ENCODE peak calls at places on chromosomes 1 and 21, in six cellular contexts. G is ovary; K is brain microvascular endothelial cell; W is osteoblast; Q is CD4-positive, alpha-beta T cell; B is adrenal gland. C is an unnamed sample. For H3K27me3, the result is how much of the 10 kb centered on the place peaks cover.

GRCh38 chr1:201164645-201165044 is 10.4 kb upstream of the TMEM9 start:
- DNase-seq in G (no peak), B (no peak), W (no peak), K (no peak), Q (no peak), C (no peak)

GRCh38 chr1:224459936-224460335 is 25.3 kb upstream of the WDR26 start:
- DNase-seq in K (no peak), G (no peak), Q (no peak), B (no peak), W (no peak), C (no peak)

GRCh38 chr1:201433609-201434008 is 12.1 kb upstream of the TNNI1 start:
- DNase-seq in B (no peak), Q (no peak), G (no peak), W (no peak), K (no peak), C (no peak)

GRCh38 chr1:16114527-16115467 is 41.1 kb downstream of the EPHA2 start:
- DNase-seq in W (peak), G (no peak), K (no peak), B (no peak), Q (no peak), C (no peak)

GRCh38 chr1:5859766-5860165 is 132.5 kb downstream of the NPHP4 start:
- DNase-seq in K (no peak), W (no peak), G (no peak), B (no peak), Q (no peak), C (no peak)

GRCh38 chr1:22750671-22751016 is 40.0 kb downstream of the EPHB2 start:
- DNase-seq in G (no peak), K (no peak), Q (no peak), W (no peak), B (no peak), C (no peak)

GRCh38 chr1:172356620-172357019 is 63.9 kb upstream of the C1orf105 start:
- DNase-seq in B (peak), K (peak), Q (no peak), W (peak), G (no peak), C (no peak)

GRCh38 chr1:240998024-240998423 is 359.0 kb downstream of the RGS7 start:
- DNase-seq in W (peak), K (peak), B (no peak), Q (no peak), G (no peak), C (no peak)

GRCh38 chr21:35323947-35324346 is 274.8 kb upstream of the RUNX1 start:
- DNase-seq in W (no peak), G (peak), B (no peak), K (no peak), Q (no peak), C (peak)

GRCh38 chr1:12344611-12345299 is 114.9 kb downstream of the VPS13D start:
- DNase-seq in Q (no peak), K (no peak), G (no peak), W (no peak), B (no peak), C (no peak)

GRCh38 chr1:101915597-101915996 is 81.1 kb downstream of the OLFM3 start:
- DNase-seq in K (no peak), B (no peak), G (no peak), W (no peak), Q (no peak), C (no peak)

GRCh38 chr1:37147906-37148305 is 113.6 kb upstream of the GRIK3 start:
- DNase-seq in Q (no peak), B (no peak), G (no peak), W (no peak), K (no peak), C (no peak)

GRCh38 chr1:26254404-26254803 is 20.4 kb downstream of the CEP85 start:
- DNase-seq in G (no peak), B (no peak), Q (no peak), K (no peak), W (no peak), C (no peak)

DNA sequence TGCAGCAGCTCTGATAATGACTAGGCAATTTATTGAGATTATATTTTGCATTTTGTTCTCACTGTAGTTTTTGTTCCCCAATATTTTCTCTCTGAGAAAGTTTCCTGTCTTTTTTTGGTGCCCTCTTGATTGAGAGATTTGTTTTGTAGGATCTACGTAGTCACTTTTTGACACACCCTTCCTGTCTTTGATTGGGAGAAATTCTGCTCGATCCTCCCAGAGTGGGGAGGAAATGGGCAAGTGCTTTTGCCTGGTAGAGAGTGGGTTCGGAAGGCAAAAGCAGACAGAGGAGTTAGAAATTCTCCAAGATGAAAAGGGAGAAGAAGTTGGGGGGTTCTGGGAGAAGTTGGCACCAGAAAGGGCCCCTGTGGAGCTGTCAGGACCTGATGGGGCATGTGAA is 42.1 kb upstream of the SYT6 start:
- DNase-seq in G (no peak), Q (no peak), W (no peak), K (no peak), B (no peak), C (no peak)
- H3K27me3 ChIP-seq in G (under half), Q (under half), W (under half), K (under half), B (under half), C (under half)

GRCh38 chr1:179293340-179294327 is at the start of gene SOAT1:
- DNase-seq in W (peak), K (peak), B (peak), G (peak), Q (peak), C (peak)
- TF ChIP-seq CTCF in W (no peak), K (peak), B (no peak), G (no peak), Q (no peak), C (no peak)

GRCh38 chr1:20586939-20587638 is 1.8 kb upstream of the CDA start:
- DNase-seq in W (peak), G (no peak), B (no peak), K (no peak), Q (no peak), C (no peak)
- H3K27me3 ChIP-seq in W (under half), G (under half), B (under half), K (under half), Q (under half), C (under half)

DNA sequence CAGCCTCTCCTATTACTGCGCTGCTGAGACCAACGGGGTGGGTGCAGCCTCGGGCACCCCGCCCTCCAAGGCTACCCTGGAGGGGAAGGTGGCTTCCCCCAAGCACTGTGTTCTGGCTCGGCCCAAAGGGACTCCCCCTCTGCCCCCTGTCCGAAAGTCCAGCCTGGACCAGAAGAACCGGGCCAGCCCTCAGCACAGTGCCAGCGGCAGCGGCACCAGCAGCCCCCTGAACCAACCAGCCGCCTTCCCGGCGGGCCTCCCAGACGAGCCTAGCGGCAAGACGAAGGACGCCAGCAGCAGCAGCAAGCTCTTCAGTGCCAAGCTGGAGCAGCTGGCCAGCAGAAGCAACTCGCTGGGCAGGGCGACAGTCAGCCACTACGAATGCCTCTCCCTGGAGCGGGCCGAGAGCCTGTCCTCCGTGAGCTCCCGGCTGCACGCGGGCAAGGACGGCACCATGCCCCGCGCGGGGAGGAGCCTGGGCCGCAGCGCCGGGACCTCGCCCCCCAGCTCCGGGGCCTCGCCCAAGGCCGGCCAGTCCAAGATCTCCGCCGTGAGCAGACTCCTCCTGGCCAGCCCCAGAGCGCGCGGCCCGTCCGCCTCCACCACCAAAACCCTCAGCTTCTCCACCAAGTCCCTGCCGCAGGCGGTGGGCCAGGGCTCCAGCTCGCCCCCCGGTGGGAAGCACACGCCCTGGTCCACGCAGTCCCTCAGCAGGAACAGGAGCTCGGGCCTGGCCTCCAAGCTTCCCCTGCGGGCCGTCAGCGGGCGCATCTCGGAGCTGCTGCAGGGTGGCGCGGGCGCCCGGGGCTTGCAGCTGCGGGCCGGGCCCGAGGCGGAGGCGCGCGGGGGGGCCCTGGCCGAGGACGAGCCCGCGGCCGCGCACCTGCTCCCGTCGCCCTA is 533.1 kb downstream of the KIF26B start:
- DNase-seq in K (no peak), B (peak), G (no peak), W (peak), Q (no peak), C (peak)
- TF ChIP-seq CTCF in K (no peak), B (no peak), G (no peak), W (no peak), Q (no peak), C (no peak)

GRCh38 chr1:39668111-39668510 is 3.8 kb downstream of the NT5C1A start:
- DNase-seq in W (no peak), G (no peak), K (no peak), B (no peak), Q (no peak), C (no peak)
- H3K27me3 ChIP-seq in W (half or more), G (under half), K (under half), B (under half), Q (under half), C (under half)

GRCh38 chr1:40796939-40797667 is 13.5 kb downstream of the KCNQ4 start:
- DNase-seq in B (peak), K (no peak), W (peak), Q (no peak), G (no peak), C (peak)

GRCh38 chr1:40799351-40799867 is 15.8 kb downstream of the KCNQ4 start:
- DNase-seq in Q (no peak), K (peak), B (peak), W (peak), G (peak), C (peak)

GRCh38 chr1:40795811-40796586 is 12.4 kb downstream of the KCNQ4 start:
- DNase-seq in Q (no peak), W (peak), G (no peak), K (no peak), B (no peak), C (no peak)

GRCh38 chr1:40797668-40798010 is 14.1 kb downstream of the KCNQ4 start:
- DNase-seq in W (peak), K (no peak), G (no peak), Q (no peak), B (no peak), C (no peak)

GRCh38 chr1:40798366-40799310 is 15.1 kb downstream of the KCNQ4 start:
- DNase-seq in Q (no peak), G (peak), B (no peak), W (peak), K (no peak), C (no peak)
- TF ChIP-seq CTCF in Q (no peak), G (no peak), B (no peak), W (no peak), K (no peak), C (no peak)

C was measured in body of pancreas.